ENCODE peak calls at places on chromosome 3, in seven cellular contexts. U is IMR-90; N is KG1; E is hypothalamus; V is activated T-helper 1 cell treated with Interleukin-2 at 50 U/mL for 16 hours; O is NCI-H1436; B is effector memory CD8-positive, alpha-beta T cell. R is an unnamed sample.

GRCh38 chr3:128123231-128123537 is 428 bp downstream of the RUVBL1 start:
- DNase-seq in U (no peak), N (no peak), E (no peak), V (no peak), O (no peak), B (no peak), R (no peak)

GRCh38 chr3:42051384-42052131 is 39.6 kb upstream of the TRAK1 start:
- DNase-seq in U (no peak), N (no peak), E (no peak), V (no peak), O (no peak), B (no peak), R (no peak)

GRCh38 chr3:157844770-157845522 is 261.3 kb downstream of the SHOX2 start:
- DNase-seq in U (no peak), N (no peak), E (no peak), V (no peak), O (no peak), B (no peak), R (no peak)

GRCh38 chr3:31244929-31245817 is 287.6 kb upstream of the STT3B start:
- DNase-seq in U (no peak), N (no peak), E (no peak), V (no peak), O (no peak), B (no peak), R (no peak)

GRCh38 chr3:136752046-136752326 is 192 bp downstream of the STAG1 start:
- DNase-seq in U (no peak), N (no peak), E (no peak), V (no peak), O (peak), B (no peak), R (no peak)

GRCh38 chr3:149114458-149114857 is 15.0 kb upstream of the HPS3 start:
- DNase-seq in U (no peak), N (no peak), E (no peak), V (no peak), O (no peak), B (no peak), R (no peak)

GRCh38 chr3:60142009-60142408 is 1092.2 kb upstream of the CFAP20DC start:
- DNase-seq in U (no peak), N (no peak), E (no peak), V (no peak), O (no peak), B (no peak), R (no peak)

GRCh38 chr3:61802772-61803171 is 241.4 kb downstream of the PTPRG start:
- DNase-seq in U (no peak), N (no peak), E (no peak), V (no peak), O (no peak), B (no peak), R (no peak)

R was measured in esophagus squamous epithelium.